ENCODE peak calls at places on chromosome 16, in six cellular contexts. F, C, B, A, E and H are unnamed samples.

GRCh38 chr16:89883346-89884040 is 10.1 kb downstream of the TCF25 start:
- DNase-seq in F (no peak), C (no peak), B (no peak), A (no peak), E (no peak), H (no peak)

GRCh38 chr16:25135239-25135878 is 23.8 kb downstream of the LCMT1 start:
- DNase-seq in F (peak), C (no peak), B (peak), A (no peak), E (no peak), H (no peak)

GRCh38 chr16:891353-891740 is 79.4 kb downstream of the LMF1 start:
- DNase-seq in F (no peak), C (no peak), B (no peak), A (no peak), E (no peak), H (no peak)

GRCh38 chr16:53896711-53897110 is 192.8 kb downstream of the FTO start:
- DNase-seq in F (no peak), C (no peak), B (no peak), A (no peak), E (no peak), H (no peak)

GRCh38 chr16:6113749-6114148 is 1016.2 kb upstream of the EEF2KMT start:
- DNase-seq in F (no peak), C (no peak), B (no peak), A (no peak), E (no peak), H (no peak)

GRCh38 chr16:11621920-11622651 is 35.4 kb upstream of the LITAF start:
- DNase-seq in F (no peak), C (no peak), B (no peak), A (no peak), E (no peak), H (no peak)

GRCh38 chr16:539901-540530 is 12.5 kb downstream of the CAPN15 start:
- DNase-seq in F (peak), C (no peak), B (peak), A (no peak), E (no peak), H (no peak)

GRCh38 chr16:19765860-19766553 is 47.9 kb downstream of the IQCK start:
- DNase-seq in F (no peak), C (no peak), B (no peak), A (no peak), E (peak), H (no peak)

GRCh38 chr16:63530208-63530607 is 1494.0 kb upstream of the CDH8 start:
- DNase-seq in F (no peak), C (no peak), B (no peak), A (no peak), E (no peak), H (no peak)

GRCh38 chr16:964696-965395 is 5.9 kb downstream of the LMF1 start:
- DNase-seq in F (no peak), C (no peak), B (no peak), A (peak), E (no peak), H (no peak)

GRCh38 chr16:727291-727977 is 528 bp downstream of the HAGHL start:
- DNase-seq in F (no peak), C (no peak), B (no peak), A (peak), E (no peak), H (no peak)

GRCh38 chr16:51762081-51762995 is 611.3 kb upstream of the SALL1 start:
- DNase-seq in F (peak), C (no peak), B (peak), A (peak), E (peak), H (no peak)

GRCh38 chr16:88803264-88803987 is at the start of gene CDT1:
- DNase-seq in F (no peak), C (peak), B (peak), A (peak), E (peak), H (no peak)

DNA sequence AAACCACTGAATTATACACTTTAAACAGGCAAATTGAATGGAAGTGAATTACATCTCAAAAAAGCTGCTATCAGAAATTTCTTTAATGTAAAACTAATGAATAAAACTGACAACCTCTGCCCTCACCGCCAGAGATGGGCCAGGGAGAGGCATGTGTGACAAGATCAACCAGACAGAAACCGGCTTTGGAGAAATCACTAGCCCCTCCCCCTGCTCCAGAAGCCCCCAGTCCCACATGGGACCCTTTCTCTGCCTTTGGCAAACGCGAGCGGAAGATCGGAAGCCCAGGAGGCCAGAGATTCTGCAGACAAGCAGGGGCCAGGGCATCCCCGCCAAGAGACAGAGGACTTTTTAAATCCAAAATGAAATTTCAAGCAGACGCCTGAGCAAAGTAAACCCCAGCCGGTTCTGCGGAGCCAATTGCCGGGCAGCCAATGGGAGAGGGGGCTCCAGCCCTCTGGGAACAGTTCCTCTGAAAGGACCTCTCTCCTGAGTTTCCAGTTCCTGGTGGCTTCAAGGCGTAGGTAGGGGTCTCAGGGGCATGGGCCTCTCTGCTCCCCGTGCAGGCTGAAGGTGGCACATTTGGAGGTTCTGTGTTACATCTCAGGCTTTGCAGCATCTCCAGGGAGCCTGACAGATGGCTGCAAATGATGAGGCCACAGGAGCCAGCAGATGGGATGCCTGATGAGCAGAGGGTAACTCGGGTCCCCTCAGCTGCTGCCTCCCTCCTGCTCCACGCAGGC is 118.1 kb downstream of the GSG1L start:
- DNase-seq in F (no peak), C (no peak), B (no peak), A (no peak), E (no peak), H (no peak)
- H3K4me3 ChIP-seq in F (no peak), C (no peak), B (no peak), A (no peak), E (no peak), H (no peak)

GRCh38 chr16:35574011-35574410 is 2114.6 kb downstream of the TP53TG3F start:
- DNase-seq in F (no peak), C (no peak), B (no peak), A (no peak), E (no peak), H (no peak)
- H3K4me3 ChIP-seq in F (no peak), C (no peak), B (no peak), A (no peak), E (no peak), H (no peak)

GRCh38 chr16:71287903-71288302 is 1.3 kb downstream of the CMTR2 start:
- DNase-seq in F (no peak), C (no peak), B (no peak), A (no peak), E (no peak), H (no peak)

GRCh38 chr16:71287454-71287853 is 1.7 kb downstream of the CMTR2 start:
- DNase-seq in F (no peak), C (no peak), B (no peak), A (no peak), E (no peak), H (no peak)

GRCh38 chr16:71288890-71289731 is at the start of gene CMTR2:
- DNase-seq in F (peak), C (peak), B (peak), A (peak), E (peak), H (peak)

GRCh38 chr16:71288570-71288889 is 672 bp downstream of the CMTR2 start:
- DNase-seq in F (no peak), C (no peak), B (no peak), A (no peak), E (no peak), H (no peak)

GRCh38 chr16:71289732-71290062 is 495 bp upstream of the CMTR2 start:
- DNase-seq in F (no peak), C (no peak), B (no peak), A (no peak), E (no peak), H (no peak)
- H3K4me3 ChIP-seq in F (peak), C (peak), B (peak), A (peak), E (peak), H (no peak)

DNA sequence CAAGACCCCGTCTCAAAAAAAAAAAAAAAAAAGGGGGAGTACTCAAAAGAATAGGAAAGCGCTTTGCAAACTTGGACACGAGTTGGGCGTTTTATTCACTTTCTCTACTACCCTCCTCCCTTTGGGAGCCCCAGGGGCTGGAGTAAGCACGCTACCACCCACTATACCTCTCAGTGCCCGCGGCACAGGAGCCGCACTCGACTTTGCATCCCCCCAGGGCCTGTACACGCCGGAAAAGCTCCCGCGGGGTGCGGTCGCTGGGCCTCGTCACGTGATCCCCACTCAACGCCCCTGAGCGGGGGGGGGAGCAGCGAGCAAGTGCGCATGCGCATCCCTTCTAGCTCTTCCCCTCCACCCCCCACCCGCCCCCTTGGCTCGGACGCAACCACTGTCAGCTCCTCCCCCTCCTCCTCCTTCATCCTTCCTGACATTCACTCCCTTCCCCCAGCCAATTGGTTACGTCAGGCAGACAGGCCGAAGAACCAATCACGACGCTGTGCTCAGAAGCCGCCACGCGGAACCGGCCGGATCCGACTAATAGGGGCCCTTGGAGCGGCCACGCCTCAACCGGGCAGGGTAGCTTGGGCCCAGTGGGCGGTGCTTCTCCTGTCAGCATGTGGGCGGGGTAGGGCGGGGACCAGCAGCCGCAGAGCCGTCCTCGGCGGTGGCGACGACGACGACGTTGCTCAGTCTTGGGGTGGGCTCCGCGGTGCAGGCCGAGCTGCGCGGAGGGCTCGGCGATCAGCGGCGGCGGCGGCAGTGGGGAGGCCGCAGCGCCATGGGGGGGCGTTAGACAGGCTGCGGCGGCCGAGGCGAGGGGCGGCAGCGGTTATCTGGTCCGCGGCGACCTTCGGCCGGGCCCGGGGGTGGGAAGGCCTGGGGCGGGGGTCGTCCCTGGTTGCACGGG is at the start of gene HAPSTR1:
- DNase-seq in F (peak), C (peak), B (peak), A (peak), E (peak), H (peak)
- H3K4me3 ChIP-seq in F (peak), C (peak), B (peak), A (peak), E (peak), H (peak)

GRCh38 chr16:85047867-85048455 is 20.4 kb downstream of the KIAA0513 start:
- DNase-seq in F (no peak), C (no peak), B (no peak), A (no peak), E (no peak), H (no peak)
- H3K4me3 ChIP-seq in F (no peak), C (no peak), B (no peak), A (no peak), E (no peak), H (no peak)

DNA sequence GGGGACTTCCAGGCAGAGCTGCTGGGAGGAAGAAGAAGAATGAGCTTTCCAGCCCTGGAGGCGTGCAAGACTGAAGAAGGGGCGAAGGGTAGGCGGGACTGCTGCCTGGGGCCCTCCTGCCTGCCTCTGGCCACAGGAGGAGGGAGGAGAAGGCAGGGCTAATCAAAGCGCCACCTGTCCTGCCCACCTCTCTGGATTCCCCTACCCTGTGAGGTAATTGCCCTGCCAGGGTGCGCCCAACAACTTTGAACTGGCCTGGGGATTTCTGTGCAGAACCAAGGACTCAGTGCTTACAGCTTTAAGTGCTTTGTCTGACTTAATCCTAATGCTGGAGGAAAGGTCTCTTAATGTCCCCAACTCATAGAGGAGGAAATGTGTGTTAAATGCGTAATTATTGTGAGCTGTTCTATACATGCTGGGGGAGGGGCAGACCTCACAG is at the start of gene NOXO1:
- DNase-seq in F (no peak), C (no peak), B (no peak), A (no peak), E (no peak), H (no peak)
- H3K4me3 ChIP-seq in F (no peak), C (peak), B (no peak), A (peak), E (no peak), H (no peak)